ENCODE peak calls at places on chromosomes 1 and 21, in four cellular contexts. I is CD4-positive, alpha-beta T cell; S is right atrium auricular region; Z is fibroblast of lung. B is an unnamed sample.

GRCh38 chr1:243354511-243355153 is 98.8 kb downstream of the SDCCAG8 start:
- DNase-seq in Z (peak), S (no peak), I (no peak), B (no peak)

GRCh38 chr1:91555821-91556531 is 55.3 kb downstream of the CDC7 start:
- DNase-seq in Z (peak), S (peak), I (peak), B (peak)

GRCh38 chr1:110975265-110975664 is 11.5 kb upstream of the LRIF1 start:
- DNase-seq in I (no peak), S (no peak), Z (no peak), B (no peak)

GRCh38 chr21:33021667-33022066 is 4.1 kb upstream of the OLIG2 start:
- DNase-seq in I (no peak), Z (no peak), S (no peak), B (no peak)

GRCh38 chr1:3809680-3810079 is 13.4 kb upstream of the LRRC47 start:
- DNase-seq in Z (no peak), S (no peak), I (no peak), B (no peak)

GRCh38 chr1:173328961-173329360 is 121.8 kb upstream of the TNFSF4 start:
- DNase-seq in I (no peak), S (no peak), Z (no peak), B (no peak)

GRCh38 chr1:157969693-157970485 is 23.6 kb upstream of the KIRREL1 start:
- DNase-seq in I (no peak), Z (peak), S (no peak), B (peak)

GRCh38 chr1:44154049-44154448 is 12.6 kb upstream of the KLF18 start:
- DNase-seq in I (no peak), Z (peak), S (no peak), B (peak)

GRCh38 chr1:63920154-63921117 is 146.6 kb downstream of the ROR1 start:
- DNase-seq in S (no peak), I (no peak), Z (peak), B (peak)

GRCh38 chr1:19637606-19638005 is 6.5 kb upstream of the NBL1 start:
- DNase-seq in I (no peak), Z (no peak), S (no peak), B (no peak)

GRCh38 chr1:48109390-48110009 is 112.3 kb upstream of the TRABD2B start:
- DNase-seq in I (no peak), Z (peak), S (no peak), B (peak)

GRCh38 chr1:36327421-36328087 is 4.1 kb upstream of the EVA1B start:
- DNase-seq in S (no peak), I (no peak), Z (no peak), B (peak)

GRCh38 chr1:154199563-154199879 is 6.6 kb downstream of the CFAP141 start:
- DNase-seq in Z (peak), S (no peak), I (no peak), B (no peak)
- TF ChIP-seq CTCF in Z (peak), S (no peak), I (no peak), B (no peak)

DNA sequence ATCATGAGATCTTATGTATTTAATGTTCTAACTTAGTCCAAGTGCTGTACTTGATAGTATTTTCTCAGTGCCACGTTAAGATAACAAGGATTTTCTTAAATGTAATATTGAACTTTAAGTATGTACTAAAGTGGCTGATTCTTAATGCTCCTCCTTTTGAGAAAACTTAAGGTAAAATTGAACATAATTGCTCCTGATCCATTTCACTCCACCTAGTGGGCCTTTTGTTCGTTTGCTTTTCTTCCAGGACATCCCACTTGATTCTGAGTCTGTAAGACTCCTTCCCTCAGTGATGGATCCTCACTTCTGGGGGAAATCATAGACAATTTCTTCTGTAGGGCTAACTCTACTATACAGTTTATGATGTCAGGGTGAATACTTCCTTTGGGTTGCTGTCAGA is 173.1 kb downstream of the LMO4 start:
- DNase-seq in I (no peak), S (no peak), Z (no peak), B (peak)
- TF ChIP-seq CTCF in I (no peak), S (no peak), Z (peak), B (no peak)

GRCh38 chr1:84669831-84670230 is 20.4 kb downstream of the SSX2IP start:
- DNase-seq in I (no peak), S (no peak), Z (peak), B (peak)

GRCh38 chr1:84674021-84674420 is 16.2 kb downstream of the SSX2IP start:
- DNase-seq in I (no peak), Z (no peak), S (no peak), B (no peak)

GRCh38 chr1:84672080-84672735 is 18.1 kb downstream of the SSX2IP start:
- DNase-seq in I (no peak), Z (no peak), S (no peak), B (no peak)

GRCh38 chr1:84665703-84666317 is 24.5 kb downstream of the SSX2IP start:
- DNase-seq in I (no peak), Z (peak), S (no peak), B (peak)

GRCh38 chr1:84668185-84668584 is 22.1 kb downstream of the SSX2IP start:
- DNase-seq in I (no peak), Z (peak), S (no peak), B (peak)
- TF ChIP-seq CTCF in I (peak), Z (peak), S (no peak), B (no peak)

DNA sequence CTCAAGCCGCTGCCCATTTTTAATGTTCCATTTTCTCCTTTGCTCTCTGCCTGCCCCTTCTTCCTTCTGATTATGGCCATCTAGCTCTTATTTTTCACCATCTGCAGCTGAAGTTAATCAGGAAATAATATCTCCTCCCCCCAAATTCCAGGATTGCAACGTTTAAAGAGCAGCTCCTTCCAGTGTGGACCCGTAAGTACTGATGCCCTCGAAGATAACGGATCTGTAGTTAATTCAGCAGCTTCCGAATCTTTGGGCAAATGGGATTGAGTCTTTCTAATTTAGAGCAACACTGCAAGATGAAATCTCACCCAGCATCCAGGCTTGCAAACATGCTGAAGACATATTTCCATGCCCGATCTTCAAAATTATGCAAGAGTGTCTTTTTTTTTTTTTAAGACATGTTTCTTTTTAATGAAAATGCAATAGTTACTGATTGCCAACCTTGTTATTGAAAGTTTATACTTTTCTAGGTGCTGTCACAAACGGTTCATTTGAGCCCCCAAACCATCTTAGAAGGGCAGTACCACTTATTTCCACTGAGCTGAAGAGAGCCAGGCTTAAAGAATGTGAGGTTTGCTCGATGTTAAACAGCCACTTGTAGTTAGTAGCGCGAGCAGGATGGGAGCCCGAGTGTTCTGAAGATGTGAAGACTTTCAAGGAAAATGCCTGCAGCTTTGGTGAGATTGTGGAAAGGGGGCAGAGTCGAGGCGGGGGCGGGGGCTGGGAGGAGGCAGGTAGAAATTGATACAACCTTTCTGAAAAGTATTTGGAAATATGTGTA is 10.9 kb upstream of the RCAN3 start:
- DNase-seq in S (no peak), Z (no peak), I (no peak), B (no peak)
- TF ChIP-seq CTCF in S (no peak), Z (no peak), I (no peak), B (no peak)

GRCh38 chr21:36429672-36430546 is 44.7 kb downstream of the CHAF1B start:
- DNase-seq in S (peak), I (peak), Z (peak), B (peak)
- TF ChIP-seq CTCF in S (no peak), I (no peak), Z (peak), B (no peak)

GRCh38 chr1:82515650-82516049 is 714.9 kb downstream of the ADGRL2 start:
- DNase-seq in I (no peak), Z (peak), S (no peak), B (peak)

DNA sequence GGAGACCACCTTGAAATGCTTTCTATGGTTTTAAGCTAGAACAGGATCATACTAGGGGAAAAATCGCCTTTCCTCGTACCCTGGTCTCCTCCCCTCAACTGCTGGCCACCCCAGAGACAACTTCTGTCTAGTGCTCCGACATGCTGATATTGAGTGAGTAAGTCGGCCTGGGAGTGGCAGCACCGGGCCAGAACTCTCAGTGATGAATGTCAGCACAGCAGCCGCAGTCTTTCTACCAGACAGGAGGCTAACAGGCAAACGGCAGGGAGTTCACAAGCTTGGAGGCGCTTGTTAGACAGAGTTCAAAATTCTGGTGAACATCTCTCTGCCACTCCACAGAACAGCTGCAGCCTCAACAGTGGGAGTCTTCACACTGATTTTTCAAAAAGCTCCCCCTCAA is 716.9 kb downstream of the ADGRL2 start:
- DNase-seq in Z (peak), S (peak), I (no peak), B (no peak)
- TF ChIP-seq CTCF in Z (peak), S (no peak), I (no peak), B (no peak)

DNA sequence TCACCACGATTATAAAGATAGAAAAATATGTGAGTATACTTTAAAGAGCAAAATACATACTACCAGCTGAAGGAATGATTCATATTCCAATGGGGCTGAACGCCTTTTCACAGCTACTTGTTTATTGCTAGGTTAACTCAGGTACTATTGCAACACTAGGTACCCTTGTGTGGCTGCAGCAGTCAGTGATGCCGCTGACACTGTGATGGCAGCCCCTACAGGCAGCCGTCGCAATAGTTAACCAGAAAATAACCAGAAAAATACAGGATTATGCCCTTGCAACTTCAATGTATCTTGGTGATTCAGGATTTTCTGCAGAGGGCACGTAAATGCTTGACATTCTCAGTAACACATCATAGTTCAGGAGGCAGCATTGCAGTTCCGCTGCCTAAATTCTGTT is 1.6 kb upstream of the MARK1 start:
- DNase-seq in I (no peak), Z (peak), S (no peak), B (peak)
- TF ChIP-seq CTCF in I (no peak), Z (peak), S (no peak), B (peak)

B was measured in MCF 10A.